ENCODE peak calls at places on chromosomes 5 and 9, in seven cellular contexts. P is stomach, B is A549, I is RWPE1, A is esophagus squamous epithelium, R is cardiac muscle cell, E is brain microvascular endothelial cell. V is an unnamed sample.
A peak's percentile ranks its signal among the peaks of the same experiment; 100 is the strongest.

GRCh38 chr9:17799383-17799782 is 220.5 kb downstream of the SH3GL2 start:
- DNase-seq in P (no peak), B (no peak), I (no peak), A (no peak), R (no peak), E (peak; percentile 20), V (no peak)

GRCh38 chr5:33242264-33242663 is 198.5 kb upstream of the TARS1 start:
- DNase-seq in P (no peak), B (no peak), I (no peak), A (no peak), R (no peak), E (no peak), V (no peak)

GRCh38 chr5:38403407-38403806 is 145.0 kb downstream of the EGFLAM start:
- DNase-seq in P (no peak), B (no peak), I (no peak), A (no peak), R (no peak), E (peak; percentile 69), V (no peak)

GRCh38 chr5:94908889-94909480 is 290.5 kb downstream of the SLF1 start:
- DNase-seq in P (no peak), B (peak; percentile 42), I (peak; percentile 43), A (no peak), R (peak; percentile 64), E (peak; percentile 52), V (no peak)

GRCh38 chr9:81031422-81032029 is 657.8 kb downstream of the TLE1 start:
- DNase-seq in P (no peak), B (no peak), I (peak; percentile 53), A (no peak), R (no peak), E (no peak), V (no peak)

GRCh38 chr9:126756876-126757415 is 47.9 kb upstream of the ZBTB43 start:
- DNase-seq in P (no peak), B (no peak), I (no peak), A (no peak), R (no peak), E (no peak), V (no peak)

GRCh38 chr5:79901631-79902030 is 89.4 kb downstream of the MTX3 start:
- DNase-seq in P (no peak), B (no peak), I (no peak), A (no peak), R (no peak), E (no peak), V (no peak)

GRCh38 chr5:111945535-111945934 is 188.5 kb upstream of the NREP start:
- DNase-seq in P (no peak), B (no peak), I (no peak), A (no peak), R (no peak), E (peak; percentile 57), V (no peak)

GRCh38 chr5:14240366-14240765 is 97.2 kb downstream of the TRIO start:
- DNase-seq in P (no peak), B (no peak), I (no peak), A (no peak), R (no peak), E (no peak), V (no peak)

GRCh38 chr5:73448451-73449136 is at the start of gene FOXD1:
- DNase-seq in P (peak; percentile 45), B (peak; percentile 95), I (peak; percentile 84), A (peak; percentile 10), R (peak; percentile 82), E (peak; percentile 95), V (peak; percentile 43)

DNA sequence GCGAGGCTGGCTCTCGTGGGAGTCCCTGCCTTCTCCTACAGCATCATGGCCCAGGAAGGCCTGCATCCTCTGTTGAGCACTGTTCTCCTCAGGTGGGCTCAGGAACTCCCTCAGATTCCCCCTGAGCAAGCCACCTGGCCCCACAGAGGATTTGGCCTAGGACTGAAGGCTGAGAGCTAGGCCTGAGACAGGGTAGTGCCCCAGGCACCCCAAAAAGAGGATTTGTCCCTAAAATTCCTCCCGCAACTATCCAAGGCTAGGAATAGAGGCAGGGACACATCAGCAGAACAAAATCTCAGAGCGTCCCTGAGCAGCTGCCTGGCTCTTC is 11.0 kb upstream of the IRF1 start:
- DNase-seq in P (no peak), B (no peak), I (no peak), A (no peak), R (no peak), E (no peak), V (no peak)
- TF ChIP-seq CTCF in P (no peak), B (no peak), I (no peak), A (no peak), R (no peak), E (no peak), V (no peak)

DNA sequence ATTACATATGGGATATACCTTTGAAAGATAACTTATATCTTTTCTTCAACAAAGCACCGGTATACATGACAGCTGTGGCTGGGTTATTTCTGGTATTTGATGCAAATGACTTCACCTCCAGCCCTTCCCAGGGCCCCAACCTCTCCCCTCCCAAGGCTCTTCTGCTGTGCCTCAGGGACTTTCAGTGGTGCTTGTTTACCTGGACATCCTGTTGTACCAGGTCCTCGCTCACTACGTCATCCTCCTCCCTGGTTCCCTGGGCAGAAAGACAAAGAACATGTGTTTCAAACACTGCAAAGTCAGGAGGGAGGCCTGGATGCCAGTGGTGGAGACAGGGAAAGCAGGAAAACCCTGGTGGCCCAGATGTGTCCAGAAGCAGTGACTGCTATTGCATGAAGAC is 23.4 kb downstream of the ANXA6 start:
- DNase-seq in P (peak; percentile 35), B (no peak), I (no peak), A (no peak), R (no peak), E (no peak), V (no peak)
- H3K27ac ChIP-seq in P (peak overlapping the region; percentile 13), B (no peak overlapping the region), I (no peak overlapping the region), A (peak overlapping the region; percentile 40), R (peak overlapping the region; percentile 9), E (no peak overlapping the region), V (no peak overlapping the region)

DNA sequence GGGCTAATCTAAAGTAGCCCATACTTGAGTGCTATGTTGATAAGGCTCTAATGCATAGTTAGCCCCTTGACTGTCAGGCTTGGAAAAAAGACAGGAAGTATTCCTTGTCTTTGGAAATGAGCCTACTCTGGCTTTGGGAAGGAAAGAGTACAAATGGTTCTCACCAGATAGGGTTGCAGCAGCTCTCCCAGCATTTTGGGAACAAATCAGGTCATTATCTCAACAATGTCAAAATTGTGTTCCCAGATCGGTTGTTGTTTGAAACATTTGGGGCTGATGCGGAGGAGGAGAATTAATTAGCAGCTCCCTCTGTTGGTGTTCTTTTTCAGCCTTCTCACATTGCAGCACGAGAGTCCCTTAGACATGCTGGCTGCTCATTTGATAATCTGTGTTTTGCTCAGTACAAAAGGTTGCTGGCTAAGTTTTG is 294.7 kb upstream of the DMRT1 start:
- DNase-seq in P (no peak), B (peak; percentile 16), I (no peak), A (no peak), R (peak; percentile 77), E (no peak), V (no peak)
- TF ChIP-seq CTCF in P (no peak), B (peak; percentile 39), I (no peak), A (peak; percentile 30), R (peak; percentile 55), E (peak; percentile 25), V (peak; percentile 58)

DNA sequence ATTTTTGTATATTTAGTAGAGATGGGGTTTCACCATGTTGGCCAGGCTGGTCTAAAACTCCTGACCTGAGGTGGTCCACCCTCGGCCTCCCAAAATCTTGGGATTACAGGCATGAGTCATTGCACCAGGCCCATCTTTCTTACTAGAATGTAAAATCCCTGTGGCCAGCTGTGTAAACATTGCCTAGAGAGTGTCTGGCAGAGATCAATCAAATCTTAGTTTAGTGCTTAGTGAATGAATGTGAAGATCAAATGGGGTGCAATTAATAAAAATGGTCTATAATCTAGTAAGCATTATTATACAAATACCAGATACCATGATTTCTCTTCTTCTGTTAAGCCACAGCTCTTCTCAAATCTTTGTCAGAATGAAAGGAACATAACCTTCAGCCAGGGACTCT is 289.9 kb downstream of the KCTD16 start:
- DNase-seq in P (no peak), B (no peak), I (no peak), A (no peak), R (no peak), E (no peak), V (no peak)
- H3K27ac ChIP-seq in P (no peak overlapping the region), B (no peak overlapping the region), I (no peak overlapping the region), A (no peak overlapping the region), R (no peak overlapping the region), E (no peak overlapping the region), V (no peak overlapping the region)

DNA sequence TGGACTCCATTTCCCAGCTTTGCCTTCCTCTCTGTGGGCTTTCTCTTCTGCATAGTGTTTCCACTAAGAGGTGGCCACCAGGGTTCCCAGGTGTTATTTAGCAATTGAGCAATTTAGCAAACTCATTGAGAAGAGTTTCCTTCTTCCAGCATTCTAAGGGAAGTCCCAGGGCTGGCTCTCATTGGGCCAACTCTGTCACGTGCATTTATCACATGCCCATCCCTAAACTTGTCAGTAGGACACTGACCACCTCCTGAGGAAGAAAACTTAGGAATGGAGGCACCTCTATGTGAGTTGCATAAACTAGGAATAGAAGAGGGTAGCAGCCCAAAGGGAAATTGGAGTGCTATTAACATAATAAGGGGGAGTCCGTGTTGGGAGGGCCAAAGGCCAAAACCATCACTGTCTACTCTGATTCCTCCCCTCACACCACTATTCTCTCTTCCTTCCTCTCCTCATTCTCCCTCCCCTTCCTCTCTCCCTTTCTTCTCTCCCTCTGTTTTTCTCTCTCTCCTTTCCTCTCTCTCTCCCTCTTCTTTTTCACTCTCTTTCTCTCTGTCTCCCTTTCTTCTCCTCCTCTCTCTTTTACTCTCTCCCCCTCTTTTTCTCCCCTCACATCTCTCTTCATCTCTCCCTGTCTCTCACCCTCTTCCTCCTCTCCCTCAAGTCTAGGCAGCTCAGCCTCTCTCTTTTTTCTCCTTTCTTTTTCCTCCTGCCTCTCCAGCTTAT is 213.4 kb downstream of the PALM2AKAP2 start:
- DNase-seq in P (no peak), B (no peak), I (no peak), A (no peak), R (no peak), E (no peak), V (no peak)
- TF ChIP-seq CTCF in P (no peak), B (no peak), I (no peak), A (no peak), R (no peak), E (no peak), V (no peak)

DNA sequence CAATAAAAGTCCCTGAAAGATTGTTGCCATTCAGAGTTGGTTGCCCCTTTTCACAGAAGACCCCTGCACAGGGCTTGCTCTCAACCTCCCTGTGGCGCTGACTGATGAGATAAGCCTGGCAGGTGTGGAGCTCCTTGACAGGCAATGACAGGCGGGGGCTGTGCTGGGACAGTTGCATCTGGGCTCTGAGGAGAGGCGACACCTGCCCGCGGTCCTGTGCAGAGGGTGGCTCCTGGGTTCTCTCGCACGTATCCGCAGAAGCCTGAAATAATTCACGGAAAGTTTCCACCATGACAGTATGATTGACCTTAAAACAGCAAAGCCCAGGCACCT is 19.8 kb upstream of the EXOC3 start:
- DNase-seq in P (no peak), B (no peak), I (no peak), A (no peak), R (no peak), E (no peak), V (no peak)
- H3K27ac ChIP-seq in P (no peak overlapping the region), B (no peak overlapping the region), I (peak overlapping the region; percentile 29), A (no peak overlapping the region), R (peak overlapping the region; percentile 57), E (no peak overlapping the region), V (no peak overlapping the region)

GRCh38 chr9:34591091-34591910 is 1.8 kb upstream of the CNTFR start:
- DNase-seq in P (peak; percentile 89), B (peak; percentile 84), I (peak; percentile 88), A (no peak), R (peak; percentile 89), E (peak; percentile 61), V (peak; percentile 88)
- TF ChIP-seq CTCF in P (peak; percentile 90), B (peak; percentile 81), I (peak; percentile 99), A (peak; percentile 86), R (peak; percentile 87), E (peak; percentile 86), V (peak; percentile 92)